ENCODE peak calls at places on chromosomes 13 and 19, in nine cellular contexts. One of them, this sample, is unnamed.

GRCh38 chr13:19681517-19681916 is 48.1 kb downstream of the MPHOSPH8 start:
- DNase-seq in PC-3: no peak
- DNase-seq in neural progenitor cell: peak; percentile 30
- DNase-seq in IMR-90: peak; percentile 35
- DNase-seq in GM23338: peak; percentile 87
- DNase-seq in PC-9: no peak
- DNase-seq in H1: no peak
- DNase-seq in OCI-LY7: no peak
- DNase-seq in mammary epithelial cell: no peak
- DNase-seq in this sample: no peak

GRCh38 chr13:40399756-40400155 is 266.7 kb downstream of the FOXO1 start:
- DNase-seq in PC-3: peak; percentile 10
- DNase-seq in neural progenitor cell: no peak
- DNase-seq in IMR-90: no peak
- DNase-seq in GM23338: no peak
- DNase-seq in PC-9: peak; percentile 70
- DNase-seq in H1: no peak
- DNase-seq in OCI-LY7: no peak
- DNase-seq in mammary epithelial cell: peak; percentile 25
- DNase-seq in this sample: no peak

GRCh38 chr19:39199025-39199424 is 2.3 kb downstream of the NCCRP1 start:
- DNase-seq in PC-3: no peak
- DNase-seq in neural progenitor cell: peak; percentile 52
- DNase-seq in IMR-90: peak; percentile 63
- DNase-seq in GM23338: no peak
- DNase-seq in PC-9: no peak
- DNase-seq in H1: no peak
- DNase-seq in OCI-LY7: no peak
- DNase-seq in mammary epithelial cell: no peak
- DNase-seq in this sample: peak; percentile 79

GRCh38 chr13:30978981-30979956 is 46.8 kb downstream of the TEX26 start:
- DNase-seq in PC-3: peak; percentile 42
- DNase-seq in neural progenitor cell: peak; percentile 83
- DNase-seq in IMR-90: no peak
- DNase-seq in GM23338: peak; percentile 95
- DNase-seq in PC-9: no peak
- DNase-seq in H1: peak; percentile 85
- DNase-seq in OCI-LY7: peak; percentile 60
- DNase-seq in mammary epithelial cell: no peak
- DNase-seq in this sample: peak; percentile 26

GRCh38 chr19:33662391-33662790 is 40.6 kb downstream of the CHST8 start:
- DNase-seq in PC-3: no peak
- DNase-seq in neural progenitor cell: no peak
- DNase-seq in IMR-90: no peak
- DNase-seq in GM23338: no peak
- DNase-seq in PC-9: no peak
- DNase-seq in H1: no peak
- DNase-seq in OCI-LY7: no peak
- DNase-seq in mammary epithelial cell: no peak
- DNase-seq in this sample: no peak

GRCh38 chr13:30169442-30169841 is 137.9 kb downstream of the KATNAL1 start:
- DNase-seq in PC-3: no peak
- DNase-seq in neural progenitor cell: no peak
- DNase-seq in IMR-90: no peak
- DNase-seq in GM23338: no peak
- DNase-seq in PC-9: no peak
- DNase-seq in H1: no peak
- DNase-seq in OCI-LY7: no peak
- DNase-seq in mammary epithelial cell: no peak
- DNase-seq in this sample: no peak

GRCh38 chr13:26589754-26590153 is 32.3 kb downstream of the WASF3 start:
- DNase-seq in PC-3: no peak
- DNase-seq in neural progenitor cell: no peak
- DNase-seq in IMR-90: peak; percentile 56
- DNase-seq in GM23338: no peak
- DNase-seq in PC-9: no peak
- DNase-seq in H1: no peak
- DNase-seq in OCI-LY7: no peak
- DNase-seq in mammary epithelial cell: no peak
- DNase-seq in this sample: peak; percentile 29

GRCh38 chr19:44684892-44685847 is 13.8 kb upstream of the CEACAM16 start:
- DNase-seq in PC-3: peak; percentile 82
- DNase-seq in neural progenitor cell: peak; percentile 28
- DNase-seq in IMR-90: peak; percentile 97
- DNase-seq in GM23338: peak; percentile 60
- DNase-seq in PC-9: peak; percentile 96
- DNase-seq in H1: no peak
- DNase-seq in OCI-LY7: no peak
- DNase-seq in mammary epithelial cell: peak; percentile 51
- DNase-seq in this sample: peak; percentile 93

GRCh38 chr19:37931941-37932655 is 25.1 kb downstream of the SIPA1L3 start:
- DNase-seq in PC-3: peak; percentile 92
- DNase-seq in neural progenitor cell: peak; percentile 87
- DNase-seq in IMR-90: peak; percentile 78
- DNase-seq in GM23338: peak; percentile 90
- DNase-seq in PC-9: peak; percentile 95
- DNase-seq in H1: peak; percentile 70
- DNase-seq in OCI-LY7: peak; percentile 60
- DNase-seq in mammary epithelial cell: peak; percentile 98
- DNase-seq in this sample: peak; percentile 76

GRCh38 chr13:47454986-47455385 is 546.1 kb downstream of the SUCLA2 start:
- DNase-seq in PC-3: no peak
- DNase-seq in neural progenitor cell: no peak
- DNase-seq in IMR-90: peak; percentile 40
- DNase-seq in GM23338: no peak
- DNase-seq in PC-9: no peak
- DNase-seq in H1: no peak
- DNase-seq in OCI-LY7: no peak
- DNase-seq in mammary epithelial cell: no peak
- DNase-seq in this sample: peak; percentile 44

GRCh38 chr13:76884167-76884566 is 2.0 kb downstream of the KCTD12 start:
- DNase-seq in PC-3: no peak
- DNase-seq in neural progenitor cell: peak; percentile 49
- DNase-seq in IMR-90: no peak
- DNase-seq in GM23338: peak; percentile 77
- DNase-seq in PC-9: no peak
- DNase-seq in H1: peak; percentile 33
- DNase-seq in OCI-LY7: no peak
- DNase-seq in mammary epithelial cell: peak; percentile 49
- DNase-seq in this sample: peak; percentile 68

DNA sequence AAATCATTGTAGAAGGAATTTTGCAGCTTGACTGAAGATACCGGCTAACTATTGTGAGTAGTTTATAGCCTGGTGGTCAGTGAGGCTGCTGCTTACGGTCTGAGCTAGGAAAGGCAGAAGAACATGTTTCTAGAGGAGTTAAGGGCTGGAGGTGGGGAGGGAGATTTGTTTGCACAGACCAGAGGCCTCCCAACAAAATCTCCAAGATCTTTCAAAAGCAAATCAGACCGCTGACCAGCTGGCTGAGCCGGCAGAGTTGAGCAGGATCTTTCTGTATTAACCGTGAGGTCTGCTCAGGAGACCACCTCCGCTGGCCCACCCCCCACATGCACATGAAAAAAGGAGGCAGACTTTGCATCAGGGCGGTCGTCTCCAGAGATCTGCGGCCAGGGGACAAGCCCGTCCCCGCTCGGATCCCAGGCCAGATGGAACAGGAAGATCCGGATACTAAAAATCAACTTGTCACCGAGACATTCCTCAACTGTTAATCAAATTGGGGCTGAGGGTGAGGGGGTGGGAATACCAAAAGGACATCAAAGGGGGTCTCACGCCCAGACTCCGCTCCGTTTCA is 318.8 kb downstream of the ZNF536 start:
- DNase-seq in PC-3: no peak
- DNase-seq in neural progenitor cell: peak; percentile 25
- DNase-seq in IMR-90: no peak
- DNase-seq in GM23338: peak; percentile 19
- DNase-seq in PC-9: no peak
- DNase-seq in H1: no peak
- DNase-seq in OCI-LY7: no peak
- DNase-seq in mammary epithelial cell: no peak
- DNase-seq in this sample: no peak
- H3K4me1 ChIP-seq in PC-3: no peaks in the 10 kb centered on the region
- H3K4me1 ChIP-seq in neural progenitor cell: peaks cover 28% of the 10 kb centered on the region
- H3K4me1 ChIP-seq in IMR-90: no peaks in the 10 kb centered on the region
- H3K4me1 ChIP-seq in GM23338: peaks cover 57% of the 10 kb centered on the region
- H3K4me1 ChIP-seq in PC-9: no peaks in the 10 kb centered on the region
- H3K4me1 ChIP-seq in H1: peaks cover 5% of the 10 kb centered on the region
- H3K4me1 ChIP-seq in OCI-LY7: no peaks in the 10 kb centered on the region
- H3K4me1 ChIP-seq in mammary epithelial cell: no peaks in the 10 kb centered on the region
- H3K4me1 ChIP-seq in this sample: no peaks in the 10 kb centered on the region

DNA sequence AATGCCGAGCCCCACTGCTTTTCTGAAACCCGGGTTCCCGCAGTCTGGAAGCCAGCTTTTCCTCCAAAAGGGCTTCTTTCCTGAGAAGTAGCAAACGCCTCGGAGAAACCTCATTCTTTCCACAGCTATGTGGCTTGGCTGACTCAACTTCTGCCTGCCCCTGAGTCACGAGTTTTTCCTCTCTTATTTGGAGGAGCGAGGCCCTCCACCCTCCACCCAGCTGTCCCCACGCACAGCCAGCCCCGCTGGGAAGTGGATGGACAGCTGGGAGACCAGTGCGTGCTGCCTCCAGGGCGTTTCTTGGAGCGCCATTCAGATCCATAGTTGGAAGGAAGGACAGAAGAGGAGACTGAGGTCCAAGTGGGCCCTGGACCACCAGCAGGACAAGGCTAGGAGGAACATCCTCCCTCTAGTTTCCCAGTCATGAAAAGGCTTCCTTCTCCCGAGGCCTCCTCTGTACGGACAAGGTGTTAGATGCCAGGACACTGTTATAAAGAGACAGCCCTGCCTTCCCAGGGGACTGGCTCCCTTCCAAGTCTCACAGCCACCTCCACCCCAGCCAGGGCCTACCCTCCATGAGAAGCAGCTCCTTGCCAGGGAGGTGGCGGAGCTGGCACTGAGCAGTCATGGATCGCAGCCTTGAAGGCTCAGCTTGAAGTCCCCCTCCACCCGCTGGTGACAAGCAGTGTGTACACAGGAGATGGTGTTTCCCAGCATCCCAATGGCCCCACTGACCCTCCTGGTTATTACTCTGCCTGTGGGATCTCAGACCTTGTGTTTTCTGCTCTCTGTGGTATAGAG is 2.5 kb upstream of the PLEKHF1 start:
- DNase-seq in PC-3: peak; percentile 70
- DNase-seq in neural progenitor cell: no peak
- DNase-seq in IMR-90: peak; percentile 94
- DNase-seq in GM23338: no peak
- DNase-seq in PC-9: peak; percentile 71
- DNase-seq in H1: no peak
- DNase-seq in OCI-LY7: no peak
- DNase-seq in mammary epithelial cell: peak; percentile 82
- DNase-seq in this sample: peak; percentile 99
- H2AFZ ChIP-seq in PC-3: peak overlapping the region; percentile 70
- H2AFZ ChIP-seq in neural progenitor cell: no peak overlapping the region
- H2AFZ ChIP-seq in IMR-90: peak overlapping the region; percentile 89
- H2AFZ ChIP-seq in GM23338: no peak overlapping the region
- H2AFZ ChIP-seq in PC-9: peak overlapping the region; percentile 69
- H2AFZ ChIP-seq in H1: no peak overlapping the region
- H2AFZ ChIP-seq in OCI-LY7: no peak overlapping the region
- H2AFZ ChIP-seq in mammary epithelial cell: peak overlapping the region; percentile 76
- H2AFZ ChIP-seq in this sample: peak overlapping the region; percentile 75

GRCh38 chr19:18477042-18477760 is 39.3 kb upstream of the ISYNA1 start:
- DNase-seq in PC-3: no peak
- DNase-seq in neural progenitor cell: no peak
- DNase-seq in IMR-90: no peak
- DNase-seq in GM23338: peak; percentile 61
- DNase-seq in PC-9: no peak
- DNase-seq in H1: no peak
- DNase-seq in OCI-LY7: no peak
- DNase-seq in mammary epithelial cell: no peak
- DNase-seq in this sample: peak; percentile 57

GRCh38 chr19:18479964-18480723 is 41.7 kb downstream of the ELL start:
- DNase-seq in PC-3: no peak
- DNase-seq in neural progenitor cell: no peak
- DNase-seq in IMR-90: peak; percentile 64
- DNase-seq in GM23338: no peak
- DNase-seq in PC-9: no peak
- DNase-seq in H1: no peak
- DNase-seq in OCI-LY7: no peak
- DNase-seq in mammary epithelial cell: no peak
- DNase-seq in this sample: peak; percentile 83

GRCh38 chr19:18477974-18478373 is 40.0 kb upstream of the ISYNA1 start:
- DNase-seq in PC-3: no peak
- DNase-seq in neural progenitor cell: no peak
- DNase-seq in IMR-90: no peak
- DNase-seq in GM23338: no peak
- DNase-seq in PC-9: no peak
- DNase-seq in H1: no peak
- DNase-seq in OCI-LY7: no peak
- DNase-seq in mammary epithelial cell: no peak
- DNase-seq in this sample: no peak

GRCh38 chr19:18476507-18477041 is 38.6 kb upstream of the ISYNA1 start:
- DNase-seq in PC-3: no peak
- DNase-seq in neural progenitor cell: no peak
- DNase-seq in IMR-90: no peak
- DNase-seq in GM23338: no peak
- DNase-seq in PC-9: no peak
- DNase-seq in H1: no peak
- DNase-seq in OCI-LY7: no peak
- DNase-seq in mammary epithelial cell: no peak
- DNase-seq in this sample: peak; percentile 25

GRCh38 chr19:18478545-18479311 is 40.8 kb upstream of the ISYNA1 start:
- DNase-seq in PC-3: peak; percentile 84
- DNase-seq in neural progenitor cell: no peak
- DNase-seq in IMR-90: peak; percentile 94
- DNase-seq in GM23338: no peak
- DNase-seq in PC-9: peak; percentile 79
- DNase-seq in H1: no peak
- DNase-seq in OCI-LY7: peak; percentile 83
- DNase-seq in mammary epithelial cell: peak; percentile 74
- DNase-seq in this sample: peak; percentile 93
- H3K4me1 ChIP-seq in PC-3: peaks cover 17% of the 10 kb centered on the region
- H3K4me1 ChIP-seq in neural progenitor cell: no peaks in the 10 kb centered on the region
- H3K4me1 ChIP-seq in IMR-90: peaks cover 40% of the 10 kb centered on the region
- H3K4me1 ChIP-seq in GM23338: no peaks in the 10 kb centered on the region
- H3K4me1 ChIP-seq in PC-9: peaks cover 22% of the 10 kb centered on the region
- H3K4me1 ChIP-seq in H1: no peaks in the 10 kb centered on the region
- H3K4me1 ChIP-seq in OCI-LY7: peaks cover 27% of the 10 kb centered on the region
- H3K4me1 ChIP-seq in mammary epithelial cell: peaks cover 45% of the 10 kb centered on the region
- H3K4me1 ChIP-seq in this sample: peaks cover 40% of the 10 kb centered on the region

GRCh38 chr19:9126900-9127405 is at the start of gene OR7G3:
- DNase-seq in PC-3: no peak
- DNase-seq in neural progenitor cell: no peak
- DNase-seq in IMR-90: no peak
- DNase-seq in GM23338: no peak
- DNase-seq in PC-9: no peak
- DNase-seq in H1: no peak
- DNase-seq in OCI-LY7: no peak
- DNase-seq in mammary epithelial cell: no peak
- DNase-seq in this sample: no peak

GRCh38 chr19:9132422-9132821 is 5.7 kb upstream of the OR7G3 start:
- DNase-seq in PC-3: no peak
- DNase-seq in neural progenitor cell: no peak
- DNase-seq in IMR-90: no peak
- DNase-seq in GM23338: no peak
- DNase-seq in PC-9: no peak
- DNase-seq in H1: no peak
- DNase-seq in OCI-LY7: no peak
- DNase-seq in mammary epithelial cell: no peak
- DNase-seq in this sample: no peak

GRCh38 chr19:9128171-9128570 is 1.4 kb upstream of the OR7G3 start:
- DNase-seq in PC-3: peak; percentile 97
- DNase-seq in neural progenitor cell: no peak
- DNase-seq in IMR-90: peak; percentile 4
- DNase-seq in GM23338: no peak
- DNase-seq in PC-9: peak; percentile 100
- DNase-seq in H1: no peak
- DNase-seq in OCI-LY7: no peak
- DNase-seq in mammary epithelial cell: peak; percentile 57
- DNase-seq in this sample: peak; percentile 5

GRCh38 chr19:9130965-9131364 is 4.2 kb upstream of the OR7G3 start:
- DNase-seq in PC-3: no peak
- DNase-seq in neural progenitor cell: no peak
- DNase-seq in IMR-90: no peak
- DNase-seq in GM23338: no peak
- DNase-seq in PC-9: no peak
- DNase-seq in H1: no peak
- DNase-seq in OCI-LY7: peak; percentile 26
- DNase-seq in mammary epithelial cell: no peak
- DNase-seq in this sample: no peak
- H2AFZ ChIP-seq in PC-3: no peak overlapping the region
- H2AFZ ChIP-seq in neural progenitor cell: no peak overlapping the region
- H2AFZ ChIP-seq in IMR-90: no peak overlapping the region
- H2AFZ ChIP-seq in GM23338: no peak overlapping the region
- H2AFZ ChIP-seq in PC-9: no peak overlapping the region
- H2AFZ ChIP-seq in H1: no peak overlapping the region
- H2AFZ ChIP-seq in OCI-LY7: no peak overlapping the region
- H2AFZ ChIP-seq in mammary epithelial cell: no peak overlapping the region
- H2AFZ ChIP-seq in this sample: no peak overlapping the region